ENCODE peak calls at places on chromosome 19, in eight cellular contexts. One of them, this sample, is unnamed.

GRCh38 chr19:35011091-35011689 is 11.1 kb downstream of the GRAMD1A start:
- DNase-seq in WTC11: no peak
- DNase-seq in effector memory CD4-positive, alpha-beta T cell: peak; percentile 25
- DNase-seq in astrocyte: no peak
- DNase-seq in SHP77: no peak
- DNase-seq in KG1: no peak
- DNase-seq in activated CD4-positive, alpha-beta memory T cell treated with anti-CD3 and anti-CD28 coated beads, Interleukin-2, amount 10 ng/mL, durations not matched to agents 7 days and 5 days: peak; percentile 51
- DNase-seq in activated CD4-positive, CD25-positive, alpha-beta regulatory T cell: no peak
- DNase-seq in this sample: no peak

GRCh38 chr19:50333737-50334617 is 4.8 kb upstream of the KCNC3 start:
- DNase-seq in effector memory CD4-positive, alpha-beta T cell: peak; percentile 63
- DNase-seq in SHP77: peak; percentile 72
- DNase-seq in KG1: no peak
- DNase-seq in activated CD4-positive, alpha-beta memory T cell treated with anti-CD3 and anti-CD28 coated beads, Interleukin-2, amount 10 ng/mL, durations not matched to agents 7 days and 5 days: peak; percentile 87
- DNase-seq in WTC11: peak; percentile 77
- DNase-seq in activated CD4-positive, CD25-positive, alpha-beta regulatory T cell: peak; percentile 64
- DNase-seq in astrocyte: peak; percentile 6
- DNase-seq in this sample: peak; percentile 68

GRCh38 chr19:2603320-2603719 is 99.2 kb downstream of the GNG7 start:
- DNase-seq in astrocyte: peak; percentile 79
- DNase-seq in activated CD4-positive, CD25-positive, alpha-beta regulatory T cell: no peak
- DNase-seq in effector memory CD4-positive, alpha-beta T cell: no peak
- DNase-seq in KG1: no peak
- DNase-seq in activated CD4-positive, alpha-beta memory T cell treated with anti-CD3 and anti-CD28 coated beads, Interleukin-2, amount 10 ng/mL, durations not matched to agents 7 days and 5 days: no peak
- DNase-seq in SHP77: no peak
- DNase-seq in WTC11: peak; percentile 57
- DNase-seq in this sample: no peak

GRCh38 chr19:46211201-46211881 is 18.2 kb upstream of the IGFL1 start:
- DNase-seq in astrocyte: no peak
- DNase-seq in activated CD4-positive, alpha-beta memory T cell treated with anti-CD3 and anti-CD28 coated beads, Interleukin-2, amount 10 ng/mL, durations not matched to agents 7 days and 5 days: no peak
- DNase-seq in effector memory CD4-positive, alpha-beta T cell: no peak
- DNase-seq in KG1: no peak
- DNase-seq in WTC11: peak; percentile 65
- DNase-seq in SHP77: no peak
- DNase-seq in activated CD4-positive, CD25-positive, alpha-beta regulatory T cell: no peak
- DNase-seq in this sample: no peak

GRCh38 chr19:10852098-10852800 is 4.0 kb downstream of the C19orf38 start:
- DNase-seq in effector memory CD4-positive, alpha-beta T cell: no peak
- DNase-seq in SHP77: no peak
- DNase-seq in WTC11: no peak
- DNase-seq in activated CD4-positive, alpha-beta memory T cell treated with anti-CD3 and anti-CD28 coated beads, Interleukin-2, amount 10 ng/mL, durations not matched to agents 7 days and 5 days: no peak
- DNase-seq in activated CD4-positive, CD25-positive, alpha-beta regulatory T cell: no peak
- DNase-seq in KG1: no peak
- DNase-seq in astrocyte: peak; percentile 47
- DNase-seq in this sample: no peak

GRCh38 chr19:5809053-5809452 is 4.2 kb downstream of the NRTN start:
- DNase-seq in activated CD4-positive, alpha-beta memory T cell treated with anti-CD3 and anti-CD28 coated beads, Interleukin-2, amount 10 ng/mL, durations not matched to agents 7 days and 5 days: no peak
- DNase-seq in KG1: no peak
- DNase-seq in SHP77: no peak
- DNase-seq in astrocyte: no peak
- DNase-seq in WTC11: no peak
- DNase-seq in effector memory CD4-positive, alpha-beta T cell: no peak
- DNase-seq in activated CD4-positive, CD25-positive, alpha-beta regulatory T cell: no peak
- DNase-seq in this sample: no peak

GRCh38 chr19:39070888-39071287 is 13.3 kb upstream of the ACP7 start:
- DNase-seq in effector memory CD4-positive, alpha-beta T cell: no peak
- DNase-seq in KG1: no peak
- DNase-seq in activated CD4-positive, CD25-positive, alpha-beta regulatory T cell: no peak
- DNase-seq in astrocyte: peak; percentile 15
- DNase-seq in SHP77: no peak
- DNase-seq in WTC11: no peak
- DNase-seq in activated CD4-positive, alpha-beta memory T cell treated with anti-CD3 and anti-CD28 coated beads, Interleukin-2, amount 10 ng/mL, durations not matched to agents 7 days and 5 days: no peak
- DNase-seq in this sample: no peak

GRCh38 chr19:28841531-28841930 is 371.4 kb downstream of the UQCRFS1 start:
- DNase-seq in effector memory CD4-positive, alpha-beta T cell: no peak
- DNase-seq in SHP77: no peak
- DNase-seq in activated CD4-positive, alpha-beta memory T cell treated with anti-CD3 and anti-CD28 coated beads, Interleukin-2, amount 10 ng/mL, durations not matched to agents 7 days and 5 days: no peak
- DNase-seq in activated CD4-positive, CD25-positive, alpha-beta regulatory T cell: no peak
- DNase-seq in WTC11: no peak
- DNase-seq in KG1: no peak
- DNase-seq in astrocyte: no peak
- DNase-seq in this sample: no peak

GRCh38 chr19:5687360-5688198 is 2.5 kb upstream of the RPL36 start:
- DNase-seq in WTC11: no peak
- DNase-seq in activated CD4-positive, alpha-beta memory T cell treated with anti-CD3 and anti-CD28 coated beads, Interleukin-2, amount 10 ng/mL, durations not matched to agents 7 days and 5 days: no peak
- DNase-seq in SHP77: no peak
- DNase-seq in KG1: no peak
- DNase-seq in astrocyte: no peak
- DNase-seq in effector memory CD4-positive, alpha-beta T cell: no peak
- DNase-seq in activated CD4-positive, CD25-positive, alpha-beta regulatory T cell: no peak
- DNase-seq in this sample: no peak

GRCh38 chr19:10551698-10552301 is 8.1 kb downstream of the ATG4D start:
- DNase-seq in SHP77: peak; percentile 39
- DNase-seq in KG1: peak; percentile 14
- DNase-seq in WTC11: peak; percentile 41
- DNase-seq in effector memory CD4-positive, alpha-beta T cell: peak; percentile 29
- DNase-seq in astrocyte: no peak
- DNase-seq in activated CD4-positive, CD25-positive, alpha-beta regulatory T cell: no peak
- DNase-seq in activated CD4-positive, alpha-beta memory T cell treated with anti-CD3 and anti-CD28 coated beads, Interleukin-2, amount 10 ng/mL, durations not matched to agents 7 days and 5 days: peak; percentile 63
- DNase-seq in this sample: no peak

GRCh38 chr19:30388327-30388726 is 16.1 kb downstream of the ZNF536 start:
- DNase-seq in activated CD4-positive, alpha-beta memory T cell treated with anti-CD3 and anti-CD28 coated beads, Interleukin-2, amount 10 ng/mL, durations not matched to agents 7 days and 5 days: no peak
- DNase-seq in KG1: no peak
- DNase-seq in SHP77: no peak
- DNase-seq in WTC11: no peak
- DNase-seq in astrocyte: no peak
- DNase-seq in effector memory CD4-positive, alpha-beta T cell: no peak
- DNase-seq in activated CD4-positive, CD25-positive, alpha-beta regulatory T cell: no peak
- DNase-seq in this sample: no peak

GRCh38 chr19:40803857-40804782 is 5.1 kb downstream of the EGLN2 start:
- DNase-seq in SHP77: no peak
- DNase-seq in WTC11: no peak
- DNase-seq in effector memory CD4-positive, alpha-beta T cell: peak; percentile 52
- DNase-seq in KG1: no peak
- DNase-seq in activated CD4-positive, CD25-positive, alpha-beta regulatory T cell: no peak
- DNase-seq in activated CD4-positive, alpha-beta memory T cell treated with anti-CD3 and anti-CD28 coated beads, Interleukin-2, amount 10 ng/mL, durations not matched to agents 7 days and 5 days: peak; percentile 73
- DNase-seq in astrocyte: no peak
- DNase-seq in this sample: peak; percentile 48

GRCh38 chr19:3132971-3133792 is 2.7 kb upstream of the GNA15 start:
- DNase-seq in SHP77: peak; percentile 67
- DNase-seq in activated CD4-positive, CD25-positive, alpha-beta regulatory T cell: peak; percentile 32
- DNase-seq in KG1: peak; percentile 80
- DNase-seq in activated CD4-positive, alpha-beta memory T cell treated with anti-CD3 and anti-CD28 coated beads, Interleukin-2, amount 10 ng/mL, durations not matched to agents 7 days and 5 days: peak; percentile 92
- DNase-seq in astrocyte: peak; percentile 32
- DNase-seq in WTC11: no peak
- DNase-seq in effector memory CD4-positive, alpha-beta T cell: peak; percentile 78
- DNase-seq in this sample: peak; percentile 73

GRCh38 chr19:35161434-35161743 is 6.9 kb downstream of the FXYD5 start:
- DNase-seq in WTC11: no peak
- DNase-seq in KG1: no peak
- DNase-seq in effector memory CD4-positive, alpha-beta T cell: no peak
- DNase-seq in activated CD4-positive, alpha-beta memory T cell treated with anti-CD3 and anti-CD28 coated beads, Interleukin-2, amount 10 ng/mL, durations not matched to agents 7 days and 5 days: no peak
- DNase-seq in activated CD4-positive, CD25-positive, alpha-beta regulatory T cell: no peak
- DNase-seq in astrocyte: no peak
- DNase-seq in SHP77: no peak
- DNase-seq in this sample: no peak

GRCh38 chr19:38422405-38422804 is 3.6 kb downstream of the RASGRP4 start:
- DNase-seq in SHP77: no peak
- DNase-seq in WTC11: no peak
- DNase-seq in effector memory CD4-positive, alpha-beta T cell: no peak
- DNase-seq in activated CD4-positive, alpha-beta memory T cell treated with anti-CD3 and anti-CD28 coated beads, Interleukin-2, amount 10 ng/mL, durations not matched to agents 7 days and 5 days: no peak
- DNase-seq in activated CD4-positive, CD25-positive, alpha-beta regulatory T cell: no peak
- DNase-seq in astrocyte: no peak
- DNase-seq in KG1: no peak
- DNase-seq in this sample: no peak

GRCh38 chr19:23203841-23204344 is 46.3 kb downstream of the ZNF724 start:
- DNase-seq in SHP77: no peak
- DNase-seq in astrocyte: no peak
- DNase-seq in effector memory CD4-positive, alpha-beta T cell: no peak
- DNase-seq in WTC11: peak; percentile 66
- DNase-seq in activated CD4-positive, CD25-positive, alpha-beta regulatory T cell: no peak
- DNase-seq in activated CD4-positive, alpha-beta memory T cell treated with anti-CD3 and anti-CD28 coated beads, Interleukin-2, amount 10 ng/mL, durations not matched to agents 7 days and 5 days: no peak
- DNase-seq in KG1: no peak
- DNase-seq in this sample: no peak

GRCh38 chr19:44912854-44913253 is 1.6 kb upstream of the APOC1 start:
- DNase-seq in SHP77: no peak
- DNase-seq in KG1: no peak
- DNase-seq in effector memory CD4-positive, alpha-beta T cell: no peak
- DNase-seq in activated CD4-positive, alpha-beta memory T cell treated with anti-CD3 and anti-CD28 coated beads, Interleukin-2, amount 10 ng/mL, durations not matched to agents 7 days and 5 days: no peak
- DNase-seq in astrocyte: no peak
- DNase-seq in activated CD4-positive, CD25-positive, alpha-beta regulatory T cell: no peak
- DNase-seq in WTC11: no peak
- DNase-seq in this sample: no peak

GRCh38 chr19:12723383-12723642 is 419 bp downstream of the TNPO2 start:
- DNase-seq in KG1: no peak
- DNase-seq in SHP77: no peak
- DNase-seq in astrocyte: no peak
- DNase-seq in activated CD4-positive, CD25-positive, alpha-beta regulatory T cell: no peak
- DNase-seq in activated CD4-positive, alpha-beta memory T cell treated with anti-CD3 and anti-CD28 coated beads, Interleukin-2, amount 10 ng/mL, durations not matched to agents 7 days and 5 days: no peak
- DNase-seq in effector memory CD4-positive, alpha-beta T cell: no peak
- DNase-seq in WTC11: no peak
- DNase-seq in this sample: no peak